ENCODE peak calls at places on chromosomes 2 and 18, in nine cellular contexts. Z is globus pallidus, W is AG09309, Y is cardiac fibroblast, V is astrocyte of the cerebellum, U is COR-L47, S is transverse colon, A is NCI-H524, D is nephron progenitor cell. T is an unnamed sample.

GRCh38 chr18:5997361-5997760 is 102.0 kb upstream of the TMEM200C start:
- DNase-seq in A (no peak), S (no peak), Y (no peak), W (no peak), U (no peak), Z (no peak), D (no peak), V (no peak), T (no peak)

GRCh38 chr2:28155627-28156026 is 237.0 kb upstream of the FOSL2 start:
- DNase-seq in S (no peak), V (no peak), D (no peak), A (peak; percentile 54), Z (no peak), Y (no peak), W (no peak), U (peak; percentile 10), T (no peak)

GRCh38 chr18:60663060-60663989 is 290.8 kb upstream of the MC4R start:
- DNase-seq in S (no peak), D (no peak), A (no peak), Y (no peak), V (no peak), U (no peak), W (no peak), Z (no peak), T (no peak)

GRCh38 chr18:8959551-8960135 is 142.9 kb upstream of the NDUFV2 start:
- DNase-seq in Z (no peak), S (no peak), A (no peak), V (no peak), Y (no peak), D (no peak), U (peak; percentile 9), W (no peak), T (no peak)

GRCh38 chr2:240247868-240248820 is 107.7 kb upstream of the OTOS start:
- DNase-seq in S (no peak), Z (no peak), Y (no peak), V (no peak), U (no peak), W (no peak), A (peak; percentile 37), D (no peak), T (no peak)

GRCh38 chr2:46954951-46955571 is 39.5 kb upstream of the MCFD2 start:
- DNase-seq in D (no peak), Z (no peak), V (peak; percentile 79), A (no peak), Y (peak; percentile 89), W (peak; percentile 70), S (peak; percentile 41), U (no peak), T (peak; percentile 84)

GRCh38 chr2:54206596-54206995 is 49.4 kb downstream of the TSPYL6 start:
- DNase-seq in Y (peak; percentile 68), W (peak; percentile 17), A (peak; percentile 59), D (no peak), U (peak; percentile 76), S (no peak), Z (peak; percentile 64), V (peak; percentile 27), T (no peak)

GRCh38 chr18:48294894-48295585 is 114.1 kb downstream of the ZBTB7C start:
- DNase-seq in D (no peak), W (no peak), Y (no peak), A (no peak), V (no peak), U (no peak), Z (no peak), S (no peak), T (peak; percentile 60)

GRCh38 chr18:77061946-77062517 is 70.6 kb downstream of the MBP start:
- DNase-seq in V (no peak), Y (peak; percentile 38), S (no peak), Z (no peak), D (no peak), A (peak; percentile 38), W (no peak), U (no peak), T (no peak)

GRCh38 chr2:11634584-11634983 is 35.4 kb downstream of the NTSR2 start:
- DNase-seq in Y (no peak), U (no peak), Z (no peak), V (no peak), W (no peak), S (no peak), A (no peak), D (no peak), T (no peak)

GRCh38 chr2:173134703-173135102 is 59.1 kb downstream of the MAP3K20 start:
- DNase-seq in V (no peak), W (peak; percentile 31), Z (no peak), U (no peak), S (no peak), Y (peak; percentile 54), D (no peak), A (no peak), T (no peak)

GRCh38 chr2:35347561-35347960 is 1008.0 kb upstream of the CRIM1 start:
- DNase-seq in A (no peak), V (no peak), Y (no peak), U (no peak), S (no peak), D (no peak), Z (no peak), W (no peak), T (no peak)

GRCh38 chr18:79588636-79589481 is 90.7 kb upstream of the CTDP1 start:
- DNase-seq in D (peak; percentile 29), S (peak; percentile 78), Z (peak; percentile 29), Y (peak; percentile 97), A (no peak), W (peak; percentile 68), U (peak; percentile 32), V (peak; percentile 74), T (peak; percentile 96)

GRCh38 chr2:96423866-96424265 is 81.3 kb downstream of the NEURL3 start:
- DNase-seq in U (no peak), Z (no peak), V (no peak), W (no peak), A (no peak), D (no peak), Y (peak; percentile 73), S (no peak), T (no peak)

GRCh38 chr2:227748079-227748478 is 2.4 kb downstream of the SCYGR8 start:
- DNase-seq in V (no peak), W (no peak), Z (no peak), U (no peak), A (no peak), D (peak; percentile 53), Y (no peak), S (no peak), T (no peak)

GRCh38 chr2:158618859-158619490 is 162.2 kb downstream of the PKP4 start:
- DNase-seq in W (no peak), Z (no peak), U (no peak), Y (no peak), A (no peak), V (no peak), D (no peak), S (no peak), T (no peak)

GRCh38 chr2:212364586-212364985 is 174.0 kb downstream of the ERBB4 start:
- DNase-seq in A (no peak), Y (no peak), S (no peak), V (no peak), U (no peak), D (no peak), W (no peak), Z (peak; percentile 48), T (no peak)

GRCh38 chr18:457120-457519 is 43.4 kb downstream of the COLEC12 start:
- DNase-seq in Z (no peak), Y (peak; percentile 95), U (no peak), V (no peak), W (peak; percentile 59), D (peak; percentile 52), S (no peak), A (peak; percentile 91), T (peak; percentile 76)

GRCh38 chr2:12556762-12557161 is 160.0 kb upstream of the TRIB2 start:
- DNase-seq in Z (no peak), S (no peak), U (no peak), D (no peak), A (no peak), W (peak; percentile 35), Y (peak; percentile 57), V (no peak), T (no peak)

GRCh38 chr2:157735532-157735931 is 106.9 kb upstream of the ACVR1C start:
- DNase-seq in Y (no peak), W (no peak), Z (no peak), U (no peak), D (no peak), S (no peak), A (no peak), V (no peak), T (no peak)

GRCh38 chr2:98607741-98608117 is 583 bp downstream of the COA5 start:
- DNase-seq in Y (peak; percentile 17), S (no peak), U (no peak), A (no peak), V (no peak), Z (no peak), W (no peak), D (no peak), T (no peak)

GRCh38 chr2:37397166-37397565 is 52.7 kb downstream of the QPCT start:
- DNase-seq in S (no peak), U (no peak), Y (no peak), Z (no peak), W (no peak), A (no peak), D (no peak), V (no peak), T (no peak)

GRCh38 chr2:98914713-98915580 is 21.1 kb downstream of the CRACDL start:
- DNase-seq in V (no peak), D (no peak), Y (no peak), W (no peak), Z (no peak), U (no peak), S (no peak), A (no peak), T (no peak)

GRCh38 chr2:240619506-240620148 is 5.7 kb upstream of the GPR35 start:
- DNase-seq in S (no peak), Y (no peak), D (no peak), A (no peak), W (no peak), Z (no peak), U (no peak), V (no peak), T (peak; percentile 7)

GRCh38 chr2:105249891-105250290 is 8.3 kb downstream of the GPR45 start:
- DNase-seq in Z (no peak), A (no peak), Y (no peak), W (no peak), V (no peak), U (no peak), D (no peak), S (no peak), T (no peak)

GRCh38 chr2:161041356-161041755 is 118.9 kb upstream of the TANK start:
- DNase-seq in W (no peak), D (no peak), Z (no peak), U (no peak), Y (peak; percentile 50), V (no peak), S (no peak), A (no peak), T (no peak)

T was measured in tibial artery.